ENCODE peak calls at places on chromosomes 2 and 18, in eight cellular contexts. X is naive thymus-derived CD8-positive, alpha-beta T cell; Q is H4; K is mucosa of descending colon; Z is psoas muscle; P is prostate gland; H is Jurkat, Clone E6-1; O is NCI-H146. N is an unnamed sample.

GRCh38 chr2:151808258-151809072 is 19.8 kb downstream of the ARL5A start:
- DNase-seq in Q (no peak), K (no peak), H (no peak), X (peak; percentile 35), O (no peak), Z (no peak), P (no peak), N (no peak)

GRCh38 chr18:35123811-35124210 is 82.6 kb downstream of the MAPRE2 start:
- DNase-seq in Q (no peak), H (no peak), X (no peak), K (no peak), Z (no peak), P (no peak), O (no peak), N (no peak)

GRCh38 chr18:13003466-13003896 is 12.3 kb downstream of the CEP192 start:
- DNase-seq in O (peak; percentile 10), Z (no peak), H (peak; percentile 38), X (no peak), K (peak; percentile 43), Q (peak; percentile 78), P (peak; percentile 23), N (peak; percentile 78)

GRCh38 chr2:26612034-26612433 is 29.1 kb downstream of the CIB4 start:
- DNase-seq in H (no peak), X (no peak), Z (no peak), Q (no peak), P (no peak), O (no peak), K (no peak), N (no peak)

GRCh38 chr2:212549463-212549862 is 10.9 kb upstream of the ERBB4 start:
- DNase-seq in O (peak; percentile 43), Q (no peak), X (no peak), Z (no peak), H (no peak), K (no peak), P (no peak), N (no peak)

GRCh38 chr2:223697316-223697875 is 95.2 kb upstream of the SCG2 start:
- DNase-seq in X (no peak), P (no peak), Q (no peak), H (no peak), Z (no peak), O (no peak), K (no peak), N (no peak)

GRCh38 chr2:236055471-236055870 is 112.7 kb downstream of the GBX2 start:
- DNase-seq in Q (no peak), H (no peak), Z (no peak), P (peak; percentile 57), K (no peak), X (no peak), O (no peak), N (no peak)

GRCh38 chr2:126906781-126907180 is 8.1 kb downstream of the TEX51 start:
- DNase-seq in Z (no peak), P (no peak), K (no peak), O (no peak), Q (no peak), H (no peak), X (no peak), N (no peak)

GRCh38 chr2:108547606-108548005 is 13.3 kb downstream of the LIMS1 start:
- DNase-seq in Z (no peak), Q (no peak), K (no peak), H (no peak), X (no peak), O (no peak), P (no peak), N (no peak)

GRCh38 chr2:3461781-3462492 is 57.4 kb downstream of the ADI1 start:
- DNase-seq in P (no peak), X (peak; percentile 55), H (peak; percentile 85), K (peak; percentile 67), Z (peak; percentile 43), O (peak; percentile 51), Q (peak; percentile 16), N (no peak)

GRCh38 chr2:233259745-233260144 is 8.3 kb downstream of the ATG16L1 start:
- DNase-seq in Q (peak; percentile 37), O (no peak), K (no peak), P (no peak), X (no peak), Z (no peak), H (no peak), N (no peak)

GRCh38 chr2:33681333-33681732 is 82.2 kb upstream of the FAM98A start:
- DNase-seq in P (no peak), X (no peak), O (no peak), Q (peak; percentile 2), K (no peak), H (no peak), Z (no peak), N (no peak)

GRCh38 chr2:96853321-96853720 is 4.5 kb downstream of the ANKRD39 start:
- DNase-seq in H (no peak), P (no peak), O (no peak), Q (no peak), K (no peak), X (no peak), Z (peak; percentile 36), N (no peak)

GRCh38 chr2:184527058-184527457 is 71.3 kb upstream of the ZNF804A start:
- DNase-seq in X (no peak), Q (no peak), H (no peak), K (no peak), P (no peak), Z (no peak), O (no peak), N (no peak)

GRCh38 chr2:160363961-160364733 is 129.5 kb downstream of the RBMS1 start:
- DNase-seq in X (no peak), P (no peak), H (no peak), Z (no peak), O (no peak), Q (no peak), K (no peak), N (no peak)

GRCh38 chr18:78558948-78559347 is 420.7 kb upstream of the SALL3 start:
- DNase-seq in O (no peak), K (no peak), Q (no peak), P (no peak), H (no peak), X (no peak), Z (no peak), N (no peak)

GRCh38 chr18:23138470-23138869 is 3.2 kb downstream of the CABLES1 start:
- DNase-seq in Q (no peak), O (peak; percentile 26), Z (no peak), X (no peak), H (no peak), P (no peak), K (no peak), N (no peak)

GRCh38 chr2:112705576-112705975 is 15.2 kb upstream of the NT5DC4 start:
- DNase-seq in K (no peak), Z (no peak), P (no peak), X (no peak), O (no peak), H (no peak), Q (no peak), N (no peak)

GRCh38 chr2:196088209-196088608 is 19.6 kb upstream of the DNAH7 start:
- DNase-seq in Q (peak; percentile 31), H (no peak), X (no peak), K (peak; percentile 65), P (no peak), Z (no peak), O (no peak), N (no peak)

GRCh38 chr2:28096421-28096820 is 205.9 kb downstream of the BABAM2 start:
- DNase-seq in H (no peak), K (no peak), Z (no peak), Q (no peak), O (no peak), P (no peak), X (no peak), N (no peak)

GRCh38 chr18:79571221-79572092 is 108.1 kb upstream of the CTDP1 start:
- DNase-seq in Z (peak; percentile 44), O (no peak), X (no peak), K (no peak), P (no peak), H (no peak), Q (no peak), N (no peak)

GRCh38 chr2:169131587-169132512 is 62.5 kb downstream of the DHRS9 start:
- DNase-seq in O (peak; percentile 1), Z (no peak), H (peak; percentile 49), X (peak; percentile 63), K (no peak), P (no peak), Q (peak; percentile 42), N (no peak)

GRCh38 chr2:67260348-67261277 is 136.5 kb upstream of the ETAA1 start:
- DNase-seq in K (peak; percentile 56), O (no peak), X (no peak), Z (peak; percentile 71), P (peak; percentile 8), H (no peak), Q (peak; percentile 91), N (no peak)

GRCh38 chr2:149129433-149129832 is 90.9 kb downstream of the LYPD6B start:
- DNase-seq in O (no peak), K (no peak), Z (no peak), Q (no peak), P (no peak), X (no peak), H (peak; percentile 68), N (no peak)

GRCh38 chr2:212644195-212644837 is 105.7 kb upstream of the ERBB4 start:
- DNase-seq in K (no peak), Z (no peak), H (no peak), O (no peak), X (no peak), P (no peak), Q (no peak), N (no peak)

GRCh38 chr18:741931-742512 is 29.6 kb upstream of the ENOSF1 start:
- DNase-seq in K (no peak), P (no peak), H (peak; percentile 55), Q (peak; percentile 26), X (peak; percentile 61), Z (no peak), O (peak; percentile 63), N (no peak)

GRCh38 chr2:235244497-235245215 is 249.2 kb upstream of the AGAP1 start:
- DNase-seq in Q (peak; percentile 74), K (peak; percentile 16), P (no peak), X (no peak), H (no peak), Z (no peak), O (no peak), N (no peak)

GRCh38 chr2:164599954-164600589 is 21.2 kb downstream of the GRB14 start:
- DNase-seq in O (peak; percentile 55), Q (peak; percentile 68), P (no peak), K (peak; percentile 81), Z (no peak), X (no peak), H (peak; percentile 64), N (no peak)

GRCh38 chr2:183000846-183001245 is 37.4 kb downstream of the NCKAP1 start:
- DNase-seq in Z (no peak), Q (no peak), H (no peak), O (no peak), X (no peak), P (no peak), K (no peak), N (no peak)

GRCh38 chr2:96109931-96110511 is 6.3 kb downstream of the ADRA2B start:
- DNase-seq in K (no peak), Q (no peak), Z (no peak), P (no peak), O (no peak), X (no peak), H (no peak), N (no peak)

GRCh38 chr2:215619022-215619958 is 183.4 kb upstream of the FN1 start:
- DNase-seq in Q (peak; percentile 55), H (no peak), O (peak; percentile 96), P (no peak), Z (no peak), K (no peak), X (no peak), N (no peak)

GRCh38 chr2:11811036-11811654 is 64.7 kb downstream of the LPIN1 start:
- DNase-seq in P (no peak), O (no peak), Z (no peak), X (no peak), Q (no peak), H (no peak), K (no peak), N (no peak)

GRCh38 chr18:39806519-39806918 is 2148.5 kb upstream of the PIK3C3 start:
- DNase-seq in Z (no peak), O (peak; percentile 20), K (no peak), X (no peak), H (no peak), P (no peak), Q (no peak), N (no peak)

GRCh38 chr2:178804791-178805190 is 2.4 kb downstream of the TTN start:
- DNase-seq in X (no peak), Z (peak; percentile 74), K (no peak), P (no peak), O (no peak), Q (peak; percentile 39), H (peak; percentile 38), N (peak; percentile 38)